ENCODE peak calls at places on chromosomes 16 and 17, in five cellular contexts. D is T-helper 17 cell, O is neuronal stem cell, G is foreskin melanocyte, F is C1 segment of cervical spinal cord. P is an unnamed sample.

GRCh38 chr17:44384823-44385286 is 4.6 kb downstream of the ITGA2B start:
- DNase-seq in O (no peak), F (no peak), D (no peak), G (no peak), P (no peak)

GRCh38 chr16:19696312-19696711 is 21.7 kb downstream of the KNOP1 start:
- DNase-seq in D (no peak), G (peak; percentile 74), O (no peak), F (peak; percentile 47), P (peak; percentile 97)

GRCh38 chr16:68404736-68405345 is 43.5 kb downstream of the SMPD3 start:
- DNase-seq in D (no peak), G (no peak), F (no peak), O (no peak), P (no peak)

GRCh38 chr16:86836503-86837125 is 258.3 kb downstream of the FOXL1 start:
- DNase-seq in F (no peak), O (no peak), D (no peak), G (peak; percentile 91), P (peak; percentile 94)

GRCh38 chr16:4105848-4106247 is 10.4 kb downstream of the ADCY9 start:
- DNase-seq in D (no peak), G (no peak), O (no peak), F (no peak), P (no peak)

GRCh38 chr17:68292689-68293040 is 1.4 kb downstream of the ARSG start:
- DNase-seq in O (no peak), D (no peak), F (no peak), G (no peak), P (no peak)

GRCh38 chr17:75844530-75845057 is 390 bp upstream of the UNC13D start:
- DNase-seq in O (no peak), G (no peak), D (no peak), F (no peak), P (peak; percentile 98)

GRCh38 chr17:37212184-37212583 is 163.6 kb upstream of the C17orf78 start:
- DNase-seq in D (no peak), O (no peak), F (no peak), G (no peak), P (no peak)

GRCh38 chr17:16379654-16380053 is 1.2 kb upstream of the UBB start:
- DNase-seq in O (no peak), D (no peak), G (no peak), F (no peak), P (no peak)

GRCh38 chr17:69269174-69269998 is 40.8 kb upstream of the ABCA10 start:
- DNase-seq in G (peak; percentile 38), F (no peak), D (no peak), O (no peak), P (peak; percentile 4)

GRCh38 chr17:62718420-62718819 is 89.7 kb downstream of the MARCHF10 start:
- DNase-seq in F (no peak), O (no peak), G (no peak), D (no peak), P (peak; percentile 69)

GRCh38 chr17:12722282-12722681 is 56.6 kb downstream of the MYOCD start:
- DNase-seq in D (no peak), G (no peak), O (no peak), F (no peak), P (no peak)

GRCh38 chr16:87686697-87687570 is 78.9 kb downstream of the KLHDC4 start:
- DNase-seq in D (no peak), G (no peak), O (no peak), F (peak; percentile 44), P (no peak)

GRCh38 chr17:17155568-17155967 is 50.6 kb downstream of the PLD6 start:
- DNase-seq in D (no peak), O (no peak), G (no peak), F (no peak), P (no peak)

GRCh38 chr17:50668025-50668837 is 33.5 kb downstream of the ABCC3 start:
- DNase-seq in D (no peak), G (no peak), F (no peak), O (no peak), P (peak; percentile 75)

GRCh38 chr16:72715267-72715666 is 332.7 kb downstream of the ZFHX3 start:
- DNase-seq in F (no peak), O (no peak), D (no peak), G (no peak), P (no peak)

GRCh38 chr17:57369509-57369945 is 113.2 kb downstream of the MSI2 start:
- DNase-seq in D (no peak), G (no peak), O (no peak), F (no peak), P (no peak)

GRCh38 chr17:41421116-41421515 is 3.3 kb downstream of the KRT37 start:
- DNase-seq in O (no peak), G (no peak), F (no peak), D (no peak), P (peak; percentile 23)

GRCh38 chr16:28990375-28991040 is 5.7 kb downstream of the LAT start:
- DNase-seq in F (no peak), O (no peak), D (no peak), G (no peak), P (no peak)

P was measured in A172.